ENCODE peak calls at places on chromosomes 12 and 14, in five cellular contexts. E is HCT116, B is endothelial cell of umbilical vein, H is A549, C is NB4. S is an unnamed sample.

GRCh38 chr12:115377781-115378180 is 693.8 kb upstream of the TBX3 start:
- DNase-seq in C (no peak), B (no peak), E (no peak), H (no peak), S (no peak)

GRCh38 chr14:59249029-59249428 is 60.6 kb downstream of the DAAM1 start:
- DNase-seq in B (no peak), E (no peak), C (no peak), H (no peak), S (no peak)

GRCh38 chr12:19630536-19630935 is 191.2 kb downstream of the AEBP2 start:
- DNase-seq in C (no peak), E (no peak), H (no peak), B (no peak), S (no peak)

GRCh38 chr12:95085612-95086011 is 12.2 kb upstream of the NR2C1 start:
- DNase-seq in E (no peak), B (no peak), H (no peak), C (no peak), S (no peak)

GRCh38 chr14:103699901-103700752 is 15.1 kb downstream of the XRCC3 start:
- DNase-seq in H (no peak), E (no peak), C (no peak), B (no peak), S (no peak)

GRCh38 chr12:69570545-69571399 is 14.5 kb upstream of the CCT2 start:
- DNase-seq in E (peak; percentile 66), B (peak; percentile 70), H (peak; percentile 83), C (peak; percentile 75), S (peak; percentile 60)

GRCh38 chr12:22409071-22409951 is 74.8 kb upstream of the ST8SIA1 start:
- DNase-seq in B (no peak), H (no peak), E (no peak), C (no peak), S (no peak)

GRCh38 chr12:19778822-19779221 is 339.5 kb downstream of the AEBP2 start:
- DNase-seq in H (no peak), B (peak; percentile 47), C (peak; percentile 24), E (no peak), S (no peak)

GRCh38 chr12:110689002-110689600 is at the start of gene HVCN1:
- DNase-seq in E (no peak), H (no peak), C (peak; percentile 93), B (no peak), S (peak; percentile 68)

GRCh38 chr14:105455086-105455640 is 19.5 kb upstream of the CRIP2 start:
- DNase-seq in C (no peak), E (no peak), B (no peak), H (no peak), S (no peak)

GRCh38 chr12:32906407-32907165 is 10.0 kb upstream of the PKP2 start:
- DNase-seq in B (no peak), C (no peak), H (no peak), E (no peak), S (no peak)

GRCh38 chr14:101034986-101035385 is 131.5 kb upstream of the RTL1 start:
- DNase-seq in E (no peak), C (no peak), B (no peak), H (no peak), S (no peak)

GRCh38 chr14:33986804-33987203 is 35.9 kb upstream of the EGLN3 start:
- DNase-seq in H (peak; percentile 87), B (peak; percentile 3), C (peak; percentile 36), E (peak; percentile 32), S (no peak)

GRCh38 chr14:72666610-72667009 is 227.3 kb downstream of the DPF3 start:
- DNase-seq in B (peak; percentile 53), C (no peak), H (peak; percentile 36), E (peak; percentile 35), S (no peak)

GRCh38 chr14:22375321-22375930 is 213.6 kb downstream of the DAD1 start:
- DNase-seq in B (peak; percentile 62), H (peak; percentile 70), C (peak; percentile 72), E (peak; percentile 53), S (no peak)
- TF ChIP-seq MAX in B (no peak), H (no peak), C (no peak), E (no peak), S (no peak)

GRCh38 chr12:116582610-116583009 is 23.4 kb downstream of the MAP1LC3B2 start:
- DNase-seq in H (no peak), C (no peak), B (no peak), E (no peak), S (no peak)
- TF ChIP-seq MAX in H (no peak), C (no peak), B (no peak), E (no peak), S (no peak)

DNA sequence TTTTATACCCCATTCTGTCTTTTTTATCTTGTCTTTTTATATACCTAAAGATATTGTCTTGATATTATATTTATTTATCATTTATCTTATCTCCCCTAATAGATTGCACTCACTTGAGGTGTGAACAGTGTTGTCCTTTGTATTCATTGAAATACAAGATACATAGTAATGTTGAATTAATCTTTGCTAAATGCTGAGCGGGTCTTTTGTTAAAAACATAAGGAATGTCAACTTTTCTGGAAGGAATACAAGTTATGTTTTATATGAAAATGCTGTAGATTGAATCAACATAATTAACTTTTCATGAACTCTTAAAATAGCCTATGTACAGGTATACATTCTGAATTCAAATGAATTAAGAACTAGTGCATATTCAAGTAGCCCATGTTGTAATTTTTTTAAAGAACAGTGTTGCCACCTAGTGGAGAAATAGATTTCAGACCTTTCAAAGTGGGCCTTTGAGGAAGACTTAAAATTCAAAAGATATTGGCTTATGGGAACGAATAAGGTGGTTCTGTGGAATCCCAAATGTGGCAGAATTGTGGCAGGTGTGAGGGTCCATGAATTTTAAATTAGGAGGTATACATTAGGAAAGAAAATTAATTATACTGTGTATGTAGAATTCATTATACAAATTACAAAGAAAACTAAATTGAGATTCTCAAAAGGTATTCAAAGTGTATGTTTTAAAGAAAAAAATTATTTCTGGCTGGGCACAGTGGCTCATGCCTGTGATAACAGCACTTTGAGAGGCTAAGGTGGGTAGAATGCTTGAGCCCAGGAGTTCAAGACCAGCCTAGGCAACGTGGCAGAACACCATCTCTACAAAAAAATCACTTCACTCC is 19.1 kb downstream of the BBOF1 start:
- DNase-seq in C (peak; percentile 68), H (peak; percentile 66), E (no peak), B (peak; percentile 76), S (no peak)
- TF ChIP-seq MAX in C (no peak), H (no peak), E (no peak), B (no peak), S (no peak)

GRCh38 chr12:14256139-14256538 is 109.3 kb upstream of the ATF7IP start:
- DNase-seq in B (peak; percentile 56), C (peak; percentile 36), H (no peak), E (no peak), S (no peak)

GRCh38 chr12:14258468-14258947 is 107.0 kb upstream of the ATF7IP start:
- DNase-seq in C (no peak), E (no peak), H (no peak), B (no peak), S (no peak)

GRCh38 chr12:14257303-14257733 is 108.2 kb upstream of the ATF7IP start:
- DNase-seq in C (no peak), E (no peak), H (no peak), B (no peak), S (no peak)

GRCh38 chr12:14257734-14258467 is 107.6 kb upstream of the ATF7IP start:
- DNase-seq in C (peak; percentile 94), E (peak; percentile 97), B (peak; percentile 99), H (peak; percentile 94), S (peak; percentile 98)

GRCh38 chr12:14256555-14257169 is 108.8 kb upstream of the ATF7IP start:
- DNase-seq in C (peak; percentile 89), E (peak; percentile 80), B (peak; percentile 85), H (peak; percentile 87), S (peak; percentile 79)
- TF ChIP-seq MAX in C (peak; percentile 55), E (peak; percentile 27), B (no peak), H (peak; percentile 23), S (no peak)

GRCh38 chr14:45531022-45531421 is 278.0 kb upstream of the MIS18BP1 start:
- DNase-seq in H (no peak), E (no peak), C (no peak), B (no peak), S (no peak)

DNA sequence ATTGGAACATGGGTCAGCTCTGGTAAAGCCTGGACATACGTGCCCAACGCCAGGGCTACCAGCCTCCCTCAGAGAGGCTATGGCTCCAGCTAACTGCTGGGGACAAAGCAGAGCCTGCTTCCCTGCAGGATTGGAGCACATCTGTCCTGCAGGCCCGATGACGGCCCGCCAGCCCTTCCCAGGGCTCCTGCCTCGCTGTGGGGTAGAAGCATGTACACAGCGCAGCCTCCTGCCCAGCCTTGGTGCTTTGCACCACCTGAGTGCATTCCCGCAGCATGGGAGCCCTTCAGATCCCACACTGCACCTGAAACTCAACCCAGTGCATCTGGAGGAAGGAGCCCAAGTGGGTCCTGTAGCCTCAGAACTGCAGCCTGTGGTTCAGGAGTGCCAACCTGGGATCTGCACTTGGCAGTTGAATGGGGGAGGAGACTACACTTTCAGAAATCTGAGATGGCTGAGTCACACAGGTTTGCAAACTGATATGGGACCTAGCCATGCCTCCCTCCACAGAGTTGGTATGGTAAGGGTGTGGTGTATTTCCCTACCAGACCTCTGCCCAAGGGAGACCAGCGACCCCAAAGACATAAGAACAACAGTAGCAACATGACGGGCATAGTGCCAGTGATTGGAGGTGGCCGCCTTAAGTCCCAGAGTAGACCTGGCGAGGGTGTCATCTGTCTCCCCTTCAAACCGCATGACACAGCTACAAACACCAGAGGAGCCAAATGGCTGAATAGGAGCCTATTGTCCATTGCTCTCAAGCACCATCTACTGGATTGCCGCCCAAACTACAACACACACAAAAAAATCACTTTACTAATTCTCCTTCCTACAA is 273.9 kb upstream of the MIS18BP1 start:
- DNase-seq in B (no peak), E (peak; percentile 51), C (peak; percentile 62), H (peak; percentile 57), S (peak; percentile 51)
- TF ChIP-seq MAX in B (no peak), E (peak; percentile 31), C (peak; percentile 35), H (no peak), S (peak; percentile 79)

GRCh38 chr12:14612250-14612649 is 44.6 kb upstream of the PLBD1 start:
- DNase-seq in E (no peak), H (no peak), C (no peak), B (no peak), S (no peak)

GRCh38 chr12:14611640-14612203 is 44.0 kb upstream of the PLBD1 start:
- DNase-seq in H (no peak), E (no peak), B (no peak), C (no peak), S (no peak)

GRCh38 chr12:14612895-14613294 is 45.2 kb upstream of the PLBD1 start:
- DNase-seq in E (no peak), B (no peak), H (no peak), C (no peak), S (no peak)

GRCh38 chr12:14614704-14615121 is 47.0 kb upstream of the PLBD1 start:
- DNase-seq in H (no peak), E (no peak), B (no peak), C (peak; percentile 63), S (no peak)

GRCh38 chr12:14613718-14614117 is 46.0 kb upstream of the PLBD1 start:
- DNase-seq in H (no peak), C (peak; percentile 42), E (no peak), B (no peak), S (no peak)
- TF ChIP-seq MAX in H (no peak), C (no peak), E (no peak), B (no peak), S (no peak)

S was measured in WTC11.